ENCODE peak calls at places on chromosomes 16 and 17, in eight cellular contexts. H, I, L, Y, C, J, U and M are unnamed samples. For H3K4me1, the result is how much of the 10 kb centered on the place peaks cover.

GRCh38 chr16:27311897-27312303 is 1.9 kb upstream of the IL4R start:
- DNase-seq in J (no peak), U (no peak), H (no peak), Y (no peak), C (no peak), L (no peak), I (peak), M (no peak)

GRCh38 chr16:4801051-4801961 is 1.1 kb downstream of the ROGDI start:
- DNase-seq in U (no peak), L (no peak), I (peak), J (no peak), H (no peak), Y (no peak), C (no peak), M (no peak)

GRCh38 chr17:31413871-31414589 is 22.6 kb downstream of the RAB11FIP4 start:
- DNase-seq in I (no peak), L (no peak), U (no peak), J (peak), Y (no peak), H (no peak), C (no peak), M (no peak)

GRCh38 chr17:12180644-12181261 is 160.1 kb downstream of the MAP2K4 start:
- DNase-seq in U (no peak), I (peak), C (no peak), L (peak), Y (no peak), J (peak), H (peak), M (no peak)

GRCh38 chr17:3528604-3529511 is 28.8 kb downstream of the TRPV3 start:
- DNase-seq in I (peak), L (no peak), U (no peak), Y (no peak), H (no peak), C (no peak), J (no peak), M (no peak)

GRCh38 chr17:69246726-69247375 is 18.2 kb upstream of the ABCA10 start:
- DNase-seq in J (peak), U (no peak), C (no peak), H (peak), I (no peak), Y (no peak), L (no peak), M (no peak)

GRCh38 chr17:31878703-31879073 is 19.6 kb upstream of the COPRS start:
- DNase-seq in L (no peak), J (no peak), Y (no peak), C (no peak), I (no peak), U (no peak), H (no peak), M (no peak)

GRCh38 chr17:43860077-43860725 is 13.2 kb downstream of the CD300LG start:
- DNase-seq in J (no peak), H (no peak), U (no peak), I (no peak), C (no peak), L (no peak), Y (no peak), M (no peak)

GRCh38 chr16:2751577-2752034 is 832 bp upstream of the SRRM2 start:
- DNase-seq in H (no peak), C (no peak), L (peak), U (no peak), J (no peak), I (peak), Y (no peak), M (no peak)

GRCh38 chr16:78543066-78543465 is 443.6 kb downstream of the WWOX start:
- DNase-seq in U (no peak), Y (no peak), J (no peak), I (no peak), L (no peak), C (no peak), H (no peak), M (no peak)

GRCh38 chr17:15260376-15261062 is 4.6 kb downstream of the PMP22 start:
- DNase-seq in L (peak), I (peak), U (peak), J (no peak), Y (peak), H (peak), C (peak), M (peak)

GRCh38 chr17:15263206-15263579 is 1.9 kb downstream of the PMP22 start:
- DNase-seq in L (peak), H (peak), U (peak), C (peak), I (no peak), Y (peak), J (no peak), M (peak)

GRCh38 chr17:15261818-15262290 is 3.3 kb downstream of the PMP22 start:
- DNase-seq in Y (no peak), J (no peak), L (peak), U (peak), C (no peak), H (peak), I (peak), M (peak)

GRCh38 chr17:15262291-15263205 is 2.6 kb downstream of the PMP22 start:
- DNase-seq in U (peak), Y (peak), J (no peak), H (peak), I (peak), C (peak), L (peak), M (peak)

GRCh38 chr17:15261063-15261817 is 3.9 kb downstream of the PMP22 start:
- DNase-seq in I (peak), U (peak), J (no peak), C (peak), L (peak), H (peak), Y (no peak), M (peak)
- H3K27ac ChIP-seq in I (no peak), U (peak), J (no peak), C (peak), L (peak), H (peak), Y (peak), M (peak)

GRCh38 chr16:66528294-66528693 is 21.6 kb downstream of the TK2 start:
- DNase-seq in I (peak), C (no peak), H (no peak), Y (no peak), L (no peak), U (no peak), J (no peak), M (no peak)
- TF ChIP-seq CTCF in I (no peak), C (no peak), H (no peak), Y (no peak), L (no peak), U (no peak), J (no peak), M (no peak)

DNA sequence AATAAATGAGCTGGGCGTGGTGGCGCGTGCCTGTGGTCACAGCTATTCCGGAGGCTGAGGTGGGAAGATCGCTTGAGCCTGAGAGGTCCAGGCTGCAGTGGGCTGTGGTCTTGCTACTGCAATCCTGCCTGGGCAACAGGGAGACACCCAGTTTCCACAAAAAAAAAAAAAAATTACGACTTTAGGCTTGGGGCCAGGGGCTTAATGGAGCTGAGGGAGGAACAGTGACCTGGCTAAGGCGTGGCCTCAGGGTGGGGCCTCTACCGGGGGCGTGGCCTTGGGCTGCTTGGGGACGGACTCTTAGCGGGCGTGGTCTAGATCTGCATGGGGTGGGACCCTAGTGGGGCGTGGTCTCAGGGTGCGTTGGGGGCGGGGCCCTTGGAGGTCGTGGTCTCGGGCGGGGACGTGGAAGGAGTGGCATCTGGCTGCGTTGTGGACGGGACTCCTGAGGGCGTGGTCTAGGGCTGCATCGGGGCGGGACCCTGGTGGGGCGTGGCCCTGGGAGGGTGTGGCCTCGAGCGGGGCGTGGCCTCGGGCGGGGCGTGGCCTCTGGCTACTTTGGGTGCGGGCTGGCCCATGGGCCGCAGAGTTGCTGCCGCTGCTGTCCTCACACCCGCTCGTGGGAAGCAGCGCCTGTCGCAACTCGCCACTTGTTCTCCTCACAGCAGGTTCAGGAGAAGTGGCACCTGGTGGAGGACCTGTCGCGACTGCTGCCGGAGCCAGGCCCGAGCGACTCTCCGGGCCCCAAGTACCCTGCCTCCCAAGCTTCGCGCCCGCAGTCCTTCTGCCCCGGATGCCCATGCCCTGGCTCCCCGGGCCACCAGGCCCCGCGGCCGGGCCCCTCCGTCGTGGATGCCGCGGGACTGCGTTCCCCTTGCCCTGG is 5.8 kb upstream of the C17orf99 start:
- DNase-seq in H (peak), J (peak), I (peak), L (peak), U (peak), C (peak), Y (peak), M (peak)
- H3K4me1 ChIP-seq in H (under half), J (under half), I (under half), L (under half), U (under half), C (under half), Y (under half), M (under half)

DNA sequence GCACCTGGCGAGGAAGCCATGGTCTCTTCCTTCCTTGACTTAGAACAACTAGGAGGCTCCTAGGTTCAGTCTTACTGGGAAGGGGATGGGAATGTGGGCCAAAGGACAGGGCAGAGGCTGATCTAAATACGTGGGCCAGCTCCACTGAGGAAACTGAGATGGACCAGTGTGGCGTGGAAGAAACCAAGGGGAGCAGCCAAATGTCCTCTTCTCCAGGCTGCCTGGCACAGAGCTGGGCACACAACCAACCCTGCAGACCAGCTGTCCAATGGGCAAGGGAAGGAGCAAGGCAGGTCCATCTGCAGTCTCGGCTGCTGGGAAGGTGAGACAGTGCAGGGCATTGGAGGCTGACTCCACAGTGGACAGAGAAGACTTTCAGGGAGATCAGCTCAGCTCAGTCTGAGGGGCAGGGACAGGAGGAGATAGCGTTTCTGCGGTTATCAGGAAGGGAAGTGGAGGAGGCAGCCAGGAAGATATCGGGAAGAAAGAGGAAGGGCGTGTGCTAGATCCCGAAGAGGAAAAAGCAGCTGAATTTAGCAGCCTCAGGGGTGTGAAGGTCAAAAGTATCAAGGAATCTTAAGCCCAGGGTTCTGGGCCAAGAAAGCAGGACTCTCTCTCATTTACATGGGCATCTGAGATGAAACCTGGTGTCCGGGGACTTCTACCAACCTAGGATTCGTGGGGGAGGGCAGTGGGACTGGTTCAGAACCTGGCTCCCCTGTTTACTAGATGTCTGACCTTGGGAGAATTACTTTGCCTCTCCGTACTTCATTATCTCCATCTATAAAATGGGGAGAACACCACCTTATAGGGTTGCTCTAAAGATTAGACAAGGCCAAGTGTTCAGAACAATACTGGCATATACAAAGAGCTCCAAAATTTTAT is 1.8 kb downstream of the KIFC3 start:
- DNase-seq in Y (no peak), U (no peak), H (no peak), L (no peak), I (no peak), J (no peak), C (peak), M (no peak)
- H3K27ac ChIP-seq in Y (peak), U (peak), H (peak), L (no peak), I (no peak), J (peak), C (peak), M (peak)

GRCh38 chr17:50056217-50056960 is 479 bp downstream of the ITGA3 start:
- DNase-seq in J (no peak), H (peak), U (peak), Y (peak), C (peak), I (peak), L (peak), M (peak)
- TF ChIP-seq CTCF in J (peak), H (peak), U (peak), Y (no peak), C (no peak), I (peak), L (peak), M (peak)

GRCh38 chr16:50841081-50841886 is 99.4 kb downstream of the CYLD start:
- DNase-seq in H (no peak), I (peak), Y (no peak), C (no peak), L (no peak), U (no peak), J (no peak), M (no peak)
- H3K4me1 ChIP-seq in H (under half), I (under half), Y (under half), C (under half), L (under half), U (under half), J (under half), M (under half)